ENCODE peak calls at places on chromosomes 16 and 17, in eight cellular contexts. One of them, this sample, is unnamed.

GRCh38 chr16:4837733-4838501 is 9.2 kb downstream of the GLYR1 start:
- DNase-seq in osteoblast: no peak
- DNase-seq in body of pancreas: no peak
- DNase-seq in ascending aorta: no peak
- DNase-seq in mesendoderm: no peak
- DNase-seq in IMR-90: no peak
- DNase-seq in stomach: no peak
- DNase-seq in left ventricle myocardium inferior: no peak
- DNase-seq in this sample: no peak

GRCh38 chr17:80892900-80893603 is 98.6 kb upstream of the CHMP6 start:
- DNase-seq in stomach: no peak
- DNase-seq in IMR-90: peak
- DNase-seq in ascending aorta: no peak
- DNase-seq in mesendoderm: no peak
- DNase-seq in osteoblast: peak
- DNase-seq in left ventricle myocardium inferior: no peak
- DNase-seq in body of pancreas: no peak
- DNase-seq in this sample: no peak

GRCh38 chr16:102060-102855 is 24.2 kb downstream of the MPG start:
- DNase-seq in stomach: no peak
- DNase-seq in mesendoderm: no peak
- DNase-seq in left ventricle myocardium inferior: peak
- DNase-seq in osteoblast: peak
- DNase-seq in body of pancreas: no peak
- DNase-seq in IMR-90: peak
- DNase-seq in ascending aorta: peak
- DNase-seq in this sample: peak

GRCh38 chr16:30092373-30093010 is 768 bp upstream of the TBX6 start:
- DNase-seq in stomach: peak
- DNase-seq in body of pancreas: peak
- DNase-seq in left ventricle myocardium inferior: peak
- DNase-seq in ascending aorta: peak
- DNase-seq in mesendoderm: peak
- DNase-seq in osteoblast: peak
- DNase-seq in IMR-90: peak
- DNase-seq in this sample: peak

GRCh38 chr16:80669673-80670072 is 128.9 kb downstream of the DYNLRB2 start:
- DNase-seq in ascending aorta: no peak
- DNase-seq in mesendoderm: no peak
- DNase-seq in left ventricle myocardium inferior: no peak
- DNase-seq in body of pancreas: no peak
- DNase-seq in IMR-90: no peak
- DNase-seq in osteoblast: no peak
- DNase-seq in stomach: no peak
- DNase-seq in this sample: no peak

GRCh38 chr16:46884513-46885293 is 541 bp downstream of the GPT2 start:
- DNase-seq in left ventricle myocardium inferior: no peak
- DNase-seq in ascending aorta: no peak
- DNase-seq in osteoblast: no peak
- DNase-seq in mesendoderm: peak
- DNase-seq in IMR-90: peak
- DNase-seq in body of pancreas: peak
- DNase-seq in stomach: no peak
- DNase-seq in this sample: peak

GRCh38 chr17:48843172-48843900 is 12.5 kb downstream of the CALCOCO2 start:
- DNase-seq in body of pancreas: no peak
- DNase-seq in left ventricle myocardium inferior: no peak
- DNase-seq in osteoblast: no peak
- DNase-seq in ascending aorta: no peak
- DNase-seq in mesendoderm: no peak
- DNase-seq in stomach: no peak
- DNase-seq in IMR-90: peak
- DNase-seq in this sample: no peak

GRCh38 chr16:69709456-69710084 is 16.8 kb downstream of the NQO1 start:
- DNase-seq in stomach: no peak
- DNase-seq in IMR-90: peak
- DNase-seq in body of pancreas: no peak
- DNase-seq in mesendoderm: peak
- DNase-seq in ascending aorta: no peak
- DNase-seq in osteoblast: peak
- DNase-seq in left ventricle myocardium inferior: no peak
- DNase-seq in this sample: no peak

GRCh38 chr17:62194401-62194800 is 129.3 kb upstream of the MED13 start:
- DNase-seq in left ventricle myocardium inferior: no peak
- DNase-seq in osteoblast: no peak
- DNase-seq in ascending aorta: no peak
- DNase-seq in IMR-90: no peak
- DNase-seq in mesendoderm: no peak
- DNase-seq in stomach: no peak
- DNase-seq in body of pancreas: no peak
- DNase-seq in this sample: no peak

GRCh38 chr17:33749171-33749570 is 456.1 kb upstream of the ASIC2 start:
- DNase-seq in IMR-90: no peak
- DNase-seq in ascending aorta: no peak
- DNase-seq in left ventricle myocardium inferior: no peak
- DNase-seq in body of pancreas: no peak
- DNase-seq in mesendoderm: no peak
- DNase-seq in osteoblast: no peak
- DNase-seq in stomach: no peak
- DNase-seq in this sample: no peak

GRCh38 chr17:32286518-32286900 is 20.9 kb downstream of the RHBDL3 start:
- DNase-seq in mesendoderm: no peak
- DNase-seq in body of pancreas: no peak
- DNase-seq in osteoblast: peak
- DNase-seq in IMR-90: no peak
- DNase-seq in stomach: no peak
- DNase-seq in left ventricle myocardium inferior: no peak
- DNase-seq in ascending aorta: no peak
- DNase-seq in this sample: no peak

GRCh38 chr16:70331588-70332358 is 14.9 kb upstream of the DDX19A start:
- DNase-seq in body of pancreas: no peak
- DNase-seq in stomach: no peak
- DNase-seq in IMR-90: no peak
- DNase-seq in left ventricle myocardium inferior: no peak
- DNase-seq in ascending aorta: no peak
- DNase-seq in mesendoderm: peak
- DNase-seq in osteoblast: no peak
- DNase-seq in this sample: no peak

GRCh38 chr17:48498168-48498840 is 32.5 kb downstream of the HOXB1 start:
- DNase-seq in mesendoderm: peak
- DNase-seq in body of pancreas: no peak
- DNase-seq in left ventricle myocardium inferior: no peak
- DNase-seq in osteoblast: peak
- DNase-seq in stomach: no peak
- DNase-seq in IMR-90: no peak
- DNase-seq in ascending aorta: no peak
- DNase-seq in this sample: no peak

GRCh38 chr16:55502801-55503366 is 6.0 kb upstream of the LPCAT2 start:
- DNase-seq in stomach: peak
- DNase-seq in IMR-90: peak
- DNase-seq in body of pancreas: peak
- DNase-seq in osteoblast: peak
- DNase-seq in left ventricle myocardium inferior: peak
- DNase-seq in ascending aorta: no peak
- DNase-seq in mesendoderm: no peak
- DNase-seq in this sample: peak

GRCh38 chr16:73025111-73025505 is 22.8 kb downstream of the ZFHX3 start:
- DNase-seq in left ventricle myocardium inferior: peak
- DNase-seq in stomach: no peak
- DNase-seq in osteoblast: no peak
- DNase-seq in mesendoderm: no peak
- DNase-seq in body of pancreas: peak
- DNase-seq in IMR-90: no peak
- DNase-seq in ascending aorta: no peak
- DNase-seq in this sample: no peak

GRCh38 chr17:51703364-51704341 is 443.3 kb downstream of the UTP18 start:
- DNase-seq in body of pancreas: peak
- DNase-seq in mesendoderm: no peak
- DNase-seq in stomach: peak
- DNase-seq in osteoblast: peak
- DNase-seq in IMR-90: no peak
- DNase-seq in ascending aorta: no peak
- DNase-seq in left ventricle myocardium inferior: peak
- DNase-seq in this sample: no peak

GRCh38 chr17:65855675-65856074 is 294.2 kb upstream of the AXIN2 start:
- DNase-seq in body of pancreas: no peak
- DNase-seq in mesendoderm: no peak
- DNase-seq in ascending aorta: no peak
- DNase-seq in IMR-90: no peak
- DNase-seq in left ventricle myocardium inferior: no peak
- DNase-seq in stomach: no peak
- DNase-seq in osteoblast: no peak
- DNase-seq in this sample: no peak

GRCh38 chr17:77728022-77728671 is 230.4 kb upstream of the TNRC6C start:
- DNase-seq in body of pancreas: no peak
- DNase-seq in mesendoderm: peak
- DNase-seq in ascending aorta: no peak
- DNase-seq in left ventricle myocardium inferior: peak
- DNase-seq in IMR-90: no peak
- DNase-seq in stomach: no peak
- DNase-seq in osteoblast: no peak
- DNase-seq in this sample: no peak

GRCh38 chr17:45320931-45321461 is 4.2 kb upstream of the MAP3K14 start:
- DNase-seq in osteoblast: peak
- DNase-seq in body of pancreas: no peak
- DNase-seq in mesendoderm: peak
- DNase-seq in ascending aorta: no peak
- DNase-seq in IMR-90: peak
- DNase-seq in left ventricle myocardium inferior: no peak
- DNase-seq in stomach: no peak
- DNase-seq in this sample: no peak

GRCh38 chr17:50893183-50893993 is 27.2 kb upstream of the TOB1 start:
- DNase-seq in osteoblast: no peak
- DNase-seq in left ventricle myocardium inferior: no peak
- DNase-seq in IMR-90: peak
- DNase-seq in ascending aorta: no peak
- DNase-seq in stomach: no peak
- DNase-seq in body of pancreas: peak
- DNase-seq in mesendoderm: no peak
- DNase-seq in this sample: peak

GRCh38 chr17:48747445-48748363 is 19.2 kb upstream of the HOXB13 start:
- DNase-seq in stomach: no peak
- DNase-seq in left ventricle myocardium inferior: no peak
- DNase-seq in body of pancreas: no peak
- DNase-seq in IMR-90: no peak
- DNase-seq in mesendoderm: peak
- DNase-seq in ascending aorta: no peak
- DNase-seq in osteoblast: peak
- DNase-seq in this sample: no peak

GRCh38 chr17:64038331-64039105 is 18.1 kb upstream of the ICAM2 start:
- DNase-seq in stomach: no peak
- DNase-seq in IMR-90: no peak
- DNase-seq in osteoblast: no peak
- DNase-seq in mesendoderm: no peak
- DNase-seq in body of pancreas: no peak
- DNase-seq in left ventricle myocardium inferior: no peak
- DNase-seq in ascending aorta: no peak
- DNase-seq in this sample: no peak

GRCh38 chr16:3637371-3637923 is 17.0 kb upstream of the DNASE1 start:
- DNase-seq in mesendoderm: peak
- DNase-seq in left ventricle myocardium inferior: no peak
- DNase-seq in ascending aorta: no peak
- DNase-seq in osteoblast: no peak
- DNase-seq in stomach: peak
- DNase-seq in body of pancreas: no peak
- DNase-seq in IMR-90: peak
- DNase-seq in this sample: no peak

GRCh38 chr17:58253082-58253481 is 14.7 kb downstream of the LPO start:
- DNase-seq in IMR-90: no peak
- DNase-seq in stomach: no peak
- DNase-seq in left ventricle myocardium inferior: no peak
- DNase-seq in ascending aorta: no peak
- DNase-seq in body of pancreas: no peak
- DNase-seq in mesendoderm: no peak
- DNase-seq in osteoblast: no peak
- DNase-seq in this sample: no peak

GRCh38 chr16:80122155-80122554 is 418.6 kb upstream of the DYNLRB2 start:
- DNase-seq in mesendoderm: peak
- DNase-seq in osteoblast: peak
- DNase-seq in ascending aorta: no peak
- DNase-seq in left ventricle myocardium inferior: peak
- DNase-seq in stomach: no peak
- DNase-seq in IMR-90: no peak
- DNase-seq in body of pancreas: no peak
- DNase-seq in this sample: no peak

GRCh38 chr17:73633736-73634135 is 10.5 kb downstream of the SDK2 start:
- DNase-seq in ascending aorta: no peak
- DNase-seq in stomach: no peak
- DNase-seq in osteoblast: no peak
- DNase-seq in mesendoderm: no peak
- DNase-seq in left ventricle myocardium inferior: no peak
- DNase-seq in IMR-90: no peak
- DNase-seq in body of pancreas: no peak
- DNase-seq in this sample: no peak
- H3K27ac ChIP-seq in ascending aorta: no peak
- H3K27ac ChIP-seq in stomach: no peak
- H3K27ac ChIP-seq in osteoblast: no peak
- H3K27ac ChIP-seq in mesendoderm: no peak
- H3K27ac ChIP-seq in left ventricle myocardium inferior: no peak
- H3K27ac ChIP-seq in IMR-90: no peak
- H3K27ac ChIP-seq in body of pancreas: no peak
- H3K27ac ChIP-seq in this sample: no peak

GRCh38 chr16:85638248-85638647 is 25.1 kb downstream of the GSE1 start:
- DNase-seq in osteoblast: no peak
- DNase-seq in mesendoderm: no peak
- DNase-seq in ascending aorta: no peak
- DNase-seq in left ventricle myocardium inferior: no peak
- DNase-seq in body of pancreas: no peak
- DNase-seq in stomach: no peak
- DNase-seq in IMR-90: no peak
- DNase-seq in this sample: no peak
- H3K27ac ChIP-seq in osteoblast: no peak
- H3K27ac ChIP-seq in mesendoderm: no peak
- H3K27ac ChIP-seq in ascending aorta: no peak
- H3K27ac ChIP-seq in left ventricle myocardium inferior: peak
- H3K27ac ChIP-seq in body of pancreas: peak
- H3K27ac ChIP-seq in stomach: peak
- H3K27ac ChIP-seq in IMR-90: no peak
- H3K27ac ChIP-seq in this sample: no peak

GRCh38 chr16:2162676-2163118 is 7.1 kb downstream of the TRAF7 start:
- DNase-seq in osteoblast: no peak
- DNase-seq in body of pancreas: no peak
- DNase-seq in mesendoderm: no peak
- DNase-seq in left ventricle myocardium inferior: no peak
- DNase-seq in stomach: no peak
- DNase-seq in IMR-90: no peak
- DNase-seq in ascending aorta: no peak
- DNase-seq in this sample: no peak
- H3K27ac ChIP-seq in osteoblast: no peak
- H3K27ac ChIP-seq in body of pancreas: no peak
- H3K27ac ChIP-seq in mesendoderm: no peak
- H3K27ac ChIP-seq in left ventricle myocardium inferior: no peak
- H3K27ac ChIP-seq in stomach: peak
- H3K27ac ChIP-seq in IMR-90: no peak
- H3K27ac ChIP-seq in ascending aorta: no peak
- H3K27ac ChIP-seq in this sample: no peak

GRCh38 chr17:29617125-29617480 is 5.6 kb downstream of the CORO6 start:
- DNase-seq in mesendoderm: peak
- DNase-seq in ascending aorta: peak
- DNase-seq in IMR-90: peak
- DNase-seq in osteoblast: peak
- DNase-seq in body of pancreas: peak
- DNase-seq in left ventricle myocardium inferior: peak
- DNase-seq in stomach: peak
- DNase-seq in this sample: peak
- H3K27ac ChIP-seq in mesendoderm: no peak
- H3K27ac ChIP-seq in ascending aorta: no peak
- H3K27ac ChIP-seq in IMR-90: no peak
- H3K27ac ChIP-seq in osteoblast: no peak
- H3K27ac ChIP-seq in body of pancreas: no peak
- H3K27ac ChIP-seq in left ventricle myocardium inferior: no peak
- H3K27ac ChIP-seq in stomach: no peak
- H3K27ac ChIP-seq in this sample: peak

This sample was measured in substantia nigra.